ENCODE peak calls at places on chromosomes 7 and 10, in ten cellular contexts. U is PC-3, R is thoracic aorta, D is dorsolateral prefrontal cortex, K is tibial nerve, Y is lung, L is psoas muscle, P is Panc1, J is H1, F is heart left ventricle. I is an unnamed sample.

GRCh38 chr10:86765548-86765947 is 9.1 kb downstream of the BMPR1A start:
- DNase-seq in U (no peak), R (no peak), D (no peak), K (no peak), Y (no peak), L (no peak), P (no peak), J (no peak), F (no peak), I (no peak)

GRCh38 chr10:103812004-103812403 is 43.4 kb downstream of the SH3PXD2A start:
- DNase-seq in U (no peak), R (no peak), D (no peak), K (no peak), Y (peak; percentile 52), L (no peak), P (no peak), J (no peak), F (no peak), I (no peak)

GRCh38 chr7:9031386-9031785 is 598.0 kb downstream of the NXPH1 start:
- DNase-seq in U (no peak), R (no peak), D (no peak), K (no peak), Y (no peak), L (no peak), P (no peak), J (no peak), F (no peak), I (no peak)

GRCh38 chr7:123716877-123717276 is 31.9 kb downstream of the WASL start:
- DNase-seq in U (no peak), R (no peak), D (no peak), K (no peak), Y (no peak), L (no peak), P (no peak), J (no peak), F (no peak), I (no peak)

GRCh38 chr10:112446855-112447691 is at the start of the genes VTI1A and ZDHHC6:
- DNase-seq in U (peak; percentile 75), R (peak; percentile 49), D (peak; percentile 88), K (peak; percentile 81), Y (peak; percentile 87), L (peak; percentile 87), P (peak; percentile 58), J (peak; percentile 43), F (peak; percentile 90), I (peak; percentile 71)

GRCh38 chr10:124728830-124729661 is 15.1 kb downstream of the FAM53B start:
- DNase-seq in U (no peak), R (no peak), D (no peak), K (no peak), Y (no peak), L (no peak), P (no peak), J (no peak), F (no peak), I (no peak)

GRCh38 chr10:96830511-96831199 is 1.4 kb upstream of the LCOR start:
- DNase-seq in U (peak; percentile 81), R (no peak), D (no peak), K (peak; percentile 86), Y (peak; percentile 74), L (peak; percentile 24), P (peak; percentile 74), J (no peak), F (no peak), I (peak; percentile 60)

GRCh38 chr10:132232553-132232949 is 45.8 kb downstream of the DPYSL4 start:
- DNase-seq in U (no peak), R (no peak), D (peak; percentile 61), K (peak; percentile 32), Y (peak; percentile 49), L (no peak), P (no peak), J (no peak), F (peak; percentile 69), I (peak; percentile 25)

GRCh38 chr7:159121068-159121467 is 23.6 kb downstream of the VIPR2 start:
- DNase-seq in U (no peak), R (no peak), D (no peak), K (no peak), Y (no peak), L (no peak), P (no peak), J (no peak), F (peak; percentile 13), I (no peak)

GRCh38 chr7:146902728-146903127 is 786.1 kb downstream of the CNTNAP2 start:
- DNase-seq in U (peak; percentile 7), R (no peak), D (no peak), K (no peak), Y (no peak), L (no peak), P (no peak), J (no peak), F (no peak), I (no peak)

GRCh38 chr10:100569687-100570517 is 34.2 kb downstream of the HIF1AN start:
- DNase-seq in U (no peak), R (no peak), D (no peak), K (no peak), Y (no peak), L (no peak), P (no peak), J (no peak), F (no peak), I (no peak)

GRCh38 chr10:66678521-66678920 is 247.3 kb upstream of the LRRTM3 start:
- DNase-seq in U (peak; percentile 31), R (no peak), D (no peak), K (no peak), Y (no peak), L (no peak), P (no peak), J (no peak), F (no peak), I (no peak)

GRCh38 chr7:17523813-17524741 is 225.6 kb downstream of the AHR start:
- DNase-seq in U (peak; percentile 70), R (no peak), D (no peak), K (peak; percentile 40), Y (peak; percentile 67), L (peak; percentile 9), P (peak; percentile 64), J (no peak), F (no peak), I (no peak)

GRCh38 chr7:154183482-154183881 is 131.3 kb downstream of the DPP6 start:
- DNase-seq in U (no peak), R (no peak), D (no peak), K (no peak), Y (no peak), L (no peak), P (no peak), J (no peak), F (no peak), I (no peak)

GRCh38 chr7:143352506-143353130 is 9.9 kb downstream of the FAM131B start:
- DNase-seq in U (no peak), R (no peak), D (no peak), K (no peak), Y (no peak), L (no peak), P (no peak), J (no peak), F (no peak), I (no peak)

GRCh38 chr10:28841625-28842024 is 164.3 kb downstream of the BAMBI start:
- DNase-seq in U (peak; percentile 58), R (no peak), D (no peak), K (no peak), Y (no peak), L (no peak), P (no peak), J (no peak), F (no peak), I (peak; percentile 33)

GRCh38 chr10:29804025-29804852 is 169.5 kb upstream of the SVIL start:
- DNase-seq in U (peak; percentile 97), R (peak; percentile 62), D (no peak), K (no peak), Y (peak; percentile 50), L (peak; percentile 51), P (peak; percentile 93), J (no peak), F (no peak), I (peak; percentile 83)

GRCh38 chr7:100082978-100083377 is 1.5 kb upstream of the ZNF3 start:
- DNase-seq in U (no peak), R (no peak), D (no peak), K (no peak), Y (no peak), L (no peak), P (no peak), J (no peak), F (no peak), I (no peak)
- H3K27ac ChIP-seq in U (no peak overlapping the region), R (no peak overlapping the region), D (no peak overlapping the region), K (no peak overlapping the region), Y (no peak overlapping the region), L (peak overlapping the region; percentile 92), P (peak overlapping the region; percentile 75), J (peak overlapping the region; percentile 81), F (peak overlapping the region; percentile 82), I (peak overlapping the region; percentile 91)

GRCh38 chr7:79412915-79413314 is 40.6 kb downstream of the MAGI2 start:
- DNase-seq in U (no peak), R (no peak), D (no peak), K (no peak), Y (no peak), L (no peak), P (no peak), J (no peak), F (no peak), I (no peak)
- H3K27ac ChIP-seq in U (no peak overlapping the region), R (no peak overlapping the region), D (peak overlapping the region; percentile 76), K (no peak overlapping the region), Y (no peak overlapping the region), L (no peak overlapping the region), P (no peak overlapping the region), J (no peak overlapping the region), F (no peak overlapping the region), I (no peak overlapping the region)

GRCh38 chr10:44294726-44295412 is 90.0 kb downstream of the CXCL12 start:
- DNase-seq in U (no peak), R (no peak), D (no peak), K (no peak), Y (no peak), L (no peak), P (no peak), J (no peak), F (no peak), I (no peak)

GRCh38 chr10:44295619-44296222 is 89.2 kb downstream of the CXCL12 start:
- DNase-seq in U (no peak), R (no peak), D (no peak), K (no peak), Y (no peak), L (no peak), P (no peak), J (no peak), F (no peak), I (no peak)

GRCh38 chr10:44292390-44293002 is 92.4 kb downstream of the CXCL12 start:
- DNase-seq in U (no peak), R (no peak), D (peak; percentile 53), K (no peak), Y (no peak), L (no peak), P (no peak), J (no peak), F (no peak), I (no peak)

GRCh38 chr10:44293842-44294241 is 91.1 kb downstream of the CXCL12 start:
- DNase-seq in U (no peak), R (no peak), D (no peak), K (peak; percentile 68), Y (peak; percentile 81), L (peak; percentile 59), P (no peak), J (no peak), F (peak; percentile 83), I (peak; percentile 52)

GRCh38 chr10:44293306-44293778 is 91.6 kb downstream of the CXCL12 start:
- DNase-seq in U (no peak), R (no peak), D (no peak), K (no peak), Y (no peak), L (no peak), P (no peak), J (no peak), F (no peak), I (no peak)
- H3K27ac ChIP-seq in U (no peak overlapping the region), R (peak overlapping the region; percentile 76), D (peak overlapping the region; percentile 28), K (peak overlapping the region; percentile 69), Y (peak overlapping the region; percentile 92), L (peak overlapping the region; percentile 73), P (no peak overlapping the region), J (no peak overlapping the region), F (peak overlapping the region; percentile 85), I (peak overlapping the region; percentile 72)

GRCh38 chr10:94197241-94197640 is 165.5 kb downstream of the NOC3L start:
- DNase-seq in U (no peak), R (no peak), D (no peak), K (no peak), Y (no peak), L (no peak), P (no peak), J (no peak), F (no peak), I (no peak)
- H3K27ac ChIP-seq in U (no peak overlapping the region), R (no peak overlapping the region), D (no peak overlapping the region), K (no peak overlapping the region), Y (no peak overlapping the region), L (no peak overlapping the region), P (no peak overlapping the region), J (no peak overlapping the region), F (no peak overlapping the region), I (no peak overlapping the region)